ENCODE peak calls at places on chromosome 14, in seven cellular contexts. One of them, this sample, is unnamed.

GRCh38 chr14:35068238-35069012 is 22.4 kb downstream of the FAM177A1 start:
- DNase-seq in HS-5: no peak
- DNase-seq in stomach: no peak
- DNase-seq in upper lobe of left lung: no peak
- DNase-seq in adrenal gland: no peak
- DNase-seq in NCI-H748 treated with DMSO at 0.1 percent for 48 hours: no peak
- DNase-seq in HCEC 1CT: no peak
- DNase-seq in this sample: no peak

GRCh38 chr14:68608235-68608962 is 184.5 kb downstream of the ZFP36L1 start:
- DNase-seq in stomach: no peak
- DNase-seq in HCEC 1CT: no peak
- DNase-seq in adrenal gland: no peak
- DNase-seq in NCI-H748 treated with DMSO at 0.1 percent for 48 hours: no peak
- DNase-seq in upper lobe of left lung: peak; percentile 69
- DNase-seq in HS-5: no peak
- DNase-seq in this sample: no peak

GRCh38 chr14:90839024-90839888 is 23.0 kb upstream of the TTC7B start:
- DNase-seq in HS-5: no peak
- DNase-seq in NCI-H748 treated with DMSO at 0.1 percent for 48 hours: no peak
- DNase-seq in HCEC 1CT: peak; percentile 13
- DNase-seq in stomach: no peak
- DNase-seq in adrenal gland: no peak
- DNase-seq in upper lobe of left lung: no peak
- DNase-seq in this sample: no peak

GRCh38 chr14:83147006-83147405 is 1613.4 kb upstream of the SEL1L start:
- DNase-seq in stomach: no peak
- DNase-seq in NCI-H748 treated with DMSO at 0.1 percent for 48 hours: no peak
- DNase-seq in adrenal gland: no peak
- DNase-seq in HS-5: peak; percentile 34
- DNase-seq in HCEC 1CT: no peak
- DNase-seq in upper lobe of left lung: no peak
- DNase-seq in this sample: no peak

GRCh38 chr14:105470812-105471771 is 3.5 kb upstream of the CRIP2 start:
- DNase-seq in HCEC 1CT: no peak
- DNase-seq in NCI-H748 treated with DMSO at 0.1 percent for 48 hours: no peak
- DNase-seq in upper lobe of left lung: no peak
- DNase-seq in stomach: no peak
- DNase-seq in HS-5: no peak
- DNase-seq in adrenal gland: no peak
- DNase-seq in this sample: peak; percentile 55

GRCh38 chr14:66345986-66346385 is 140.2 kb upstream of the CCDC196 start:
- DNase-seq in adrenal gland: no peak
- DNase-seq in upper lobe of left lung: no peak
- DNase-seq in HCEC 1CT: no peak
- DNase-seq in NCI-H748 treated with DMSO at 0.1 percent for 48 hours: no peak
- DNase-seq in stomach: no peak
- DNase-seq in HS-5: no peak
- DNase-seq in this sample: no peak

GRCh38 chr14:53153702-53154112 is 584 bp upstream of the DDHD1 start:
- DNase-seq in NCI-H748 treated with DMSO at 0.1 percent for 48 hours: no peak
- DNase-seq in HS-5: no peak
- DNase-seq in adrenal gland: no peak
- DNase-seq in stomach: no peak
- DNase-seq in HCEC 1CT: no peak
- DNase-seq in upper lobe of left lung: no peak
- DNase-seq in this sample: no peak

GRCh38 chr14:67188326-67188725 is 914 bp upstream of the GARIN2 start:
- DNase-seq in stomach: no peak
- DNase-seq in adrenal gland: no peak
- DNase-seq in NCI-H748 treated with DMSO at 0.1 percent for 48 hours: no peak
- DNase-seq in upper lobe of left lung: no peak
- DNase-seq in HS-5: no peak
- DNase-seq in HCEC 1CT: no peak
- DNase-seq in this sample: no peak

GRCh38 chr14:28707814-28708213 is 58.8 kb upstream of the FOXG1 start:
- DNase-seq in adrenal gland: no peak
- DNase-seq in HS-5: peak; percentile 65
- DNase-seq in NCI-H748 treated with DMSO at 0.1 percent for 48 hours: no peak
- DNase-seq in HCEC 1CT: peak; percentile 95
- DNase-seq in upper lobe of left lung: no peak
- DNase-seq in stomach: no peak
- DNase-seq in this sample: no peak

GRCh38 chr14:77198576-77198975 is 17.0 kb downstream of the TMEM63C start:
- DNase-seq in stomach: no peak
- DNase-seq in NCI-H748 treated with DMSO at 0.1 percent for 48 hours: no peak
- DNase-seq in adrenal gland: no peak
- DNase-seq in HCEC 1CT: no peak
- DNase-seq in HS-5: no peak
- DNase-seq in upper lobe of left lung: no peak
- DNase-seq in this sample: no peak

GRCh38 chr14:63357841-63358240 is 39.1 kb upstream of the GPHB5 start:
- DNase-seq in upper lobe of left lung: no peak
- DNase-seq in HS-5: no peak
- DNase-seq in stomach: no peak
- DNase-seq in adrenal gland: no peak
- DNase-seq in NCI-H748 treated with DMSO at 0.1 percent for 48 hours: no peak
- DNase-seq in HCEC 1CT: no peak
- DNase-seq in this sample: no peak

GRCh38 chr14:22375321-22375930 is 213.6 kb downstream of the DAD1 start:
- DNase-seq in NCI-H748 treated with DMSO at 0.1 percent for 48 hours: peak; percentile 18
- DNase-seq in upper lobe of left lung: no peak
- DNase-seq in stomach: no peak
- DNase-seq in adrenal gland: no peak
- DNase-seq in HS-5: no peak
- DNase-seq in HCEC 1CT: peak; percentile 30
- DNase-seq in this sample: peak; percentile 20

GRCh38 chr14:21057803-21058675 is at the start of gene RNASE8:
- DNase-seq in HCEC 1CT: peak; percentile 28
- DNase-seq in adrenal gland: no peak
- DNase-seq in HS-5: no peak
- DNase-seq in NCI-H748 treated with DMSO at 0.1 percent for 48 hours: no peak
- DNase-seq in upper lobe of left lung: no peak
- DNase-seq in stomach: no peak
- DNase-seq in this sample: no peak

This sample was measured in NCI-H146.